ENCODE peak calls at places on chromosomes 2 and 18, in four cellular contexts. R is A549, D is H1, N is transverse colon. S is an unnamed sample.

GRCh38 chr2:74119324-74119723 is 28.4 kb downstream of the BOLA3 start:
- DNase-seq in D (no peak), N (no peak), R (peak; percentile 29), S (no peak)

GRCh38 chr18:3029215-3029972 is 16.4 kb upstream of the LPIN2 start:
- DNase-seq in N (peak; percentile 17), R (no peak), D (no peak), S (no peak)

GRCh38 chr2:96145028-96145939 is at the start of gene DUSP2:
- DNase-seq in D (peak; percentile 81), R (peak; percentile 18), N (peak; percentile 87), S (peak; percentile 83)

GRCh38 chr2:168603439-168603961 is 147.4 kb downstream of the CERS6 start:
- DNase-seq in D (no peak), R (no peak), N (no peak), S (no peak)

GRCh38 chr18:40692871-40693270 is 1262.2 kb upstream of the PIK3C3 start:
- DNase-seq in R (no peak), N (no peak), D (no peak), S (no peak)

GRCh38 chr2:24731923-24732322 is 61.3 kb downstream of the PTRHD1 start:
- DNase-seq in R (no peak), D (no peak), N (no peak), S (no peak)

GRCh38 chr2:235864746-235865535 is 303.2 kb downstream of the GBX2 start:
- DNase-seq in N (no peak), D (no peak), R (no peak), S (no peak)

GRCh38 chr18:21735452-21736015 is 5.1 kb upstream of the MIB1 start:
- DNase-seq in D (peak; percentile 66), R (no peak), N (peak; percentile 85), S (no peak)

GRCh38 chr18:2997846-2998599 is 14.9 kb downstream of the LPIN2 start:
- DNase-seq in N (no peak), D (no peak), R (no peak), S (no peak)

GRCh38 chr18:2425426-2426317 is 145.6 kb downstream of the METTL4 start:
- DNase-seq in D (no peak), N (no peak), R (no peak), S (no peak)

GRCh38 chr2:232236200-232236599 is 142.4 kb upstream of the ALPP start:
- DNase-seq in D (no peak), N (no peak), R (no peak), S (no peak)

GRCh38 chr2:80560298-80560697 is 255.7 kb upstream of the LRRTM1 start:
- DNase-seq in N (no peak), R (no peak), D (no peak), S (no peak)

GRCh38 chr2:120862254-120863172 is 126.8 kb downstream of the GLI2 start:
- DNase-seq in R (no peak), D (no peak), N (no peak), S (no peak)

GRCh38 chr18:74609535-74609934 is 11.9 kb downstream of the ZNF407 start:
- DNase-seq in D (no peak), R (no peak), N (no peak), S (no peak)

DNA sequence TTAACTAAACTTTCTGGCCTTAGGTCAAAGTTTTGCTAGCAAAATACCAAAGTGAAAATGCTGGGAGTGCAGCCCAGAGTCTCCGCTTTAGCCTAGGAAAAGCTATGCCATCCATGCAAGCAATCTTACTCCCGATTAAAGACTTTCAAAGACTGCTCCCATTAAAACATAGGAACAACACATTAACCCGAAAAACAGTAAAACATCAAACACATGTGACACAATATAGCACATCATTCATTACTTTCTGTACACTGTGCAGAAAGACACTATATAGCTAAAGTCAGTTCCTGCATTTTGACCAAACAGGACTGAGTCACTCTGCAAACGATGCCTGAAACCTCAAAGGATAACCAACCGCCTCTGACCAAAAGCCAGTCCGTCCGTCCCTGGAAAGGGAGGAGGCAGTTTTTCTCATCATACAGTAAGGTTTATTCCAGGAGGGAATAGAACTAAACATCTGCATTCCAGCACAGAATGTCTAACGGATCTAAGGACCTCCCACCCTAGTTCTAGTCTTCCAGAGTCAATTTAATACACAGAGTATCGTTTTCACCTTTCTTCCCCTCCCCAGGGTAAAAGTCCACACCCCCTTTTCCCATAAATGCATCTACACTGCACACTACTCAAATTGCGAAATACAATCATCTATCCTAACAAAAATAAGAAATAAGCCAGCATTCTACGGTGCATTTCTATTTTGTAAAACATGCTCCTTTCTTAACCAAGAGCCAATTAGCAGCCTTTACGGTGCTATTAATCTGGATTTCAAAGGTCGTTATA is 1.7 kb downstream of the ROCK2 start:
- DNase-seq in R (peak; percentile 56), N (peak; percentile 54), D (no peak), S (no peak)
- TF ChIP-seq EP300 in R (no peak), N (no peak), D (no peak), S (no peak)

GRCh38 chr2:186755066-186755465 is 61.2 kb downstream of the FAM171B start:
- DNase-seq in D (no peak), R (no peak), N (no peak), S (no peak)
- TF ChIP-seq EP300 in D (no peak), R (no peak), N (no peak), S (no peak)

GRCh38 chr2:64324746-64325410 is 129.1 kb upstream of the LGALSL start:
- DNase-seq in N (no peak), R (no peak), D (no peak), S (no peak)

GRCh38 chr2:64327129-64327509 is 126.8 kb upstream of the LGALSL start:
- DNase-seq in R (no peak), N (no peak), D (peak; percentile 43), S (no peak)

GRCh38 chr2:64325477-64325851 is 128.5 kb upstream of the LGALSL start:
- DNase-seq in R (no peak), D (no peak), N (no peak), S (no peak)

GRCh38 chr2:64326578-64327050 is 127.3 kb upstream of the LGALSL start:
- DNase-seq in R (no peak), N (no peak), D (peak; percentile 32), S (no peak)

DNA sequence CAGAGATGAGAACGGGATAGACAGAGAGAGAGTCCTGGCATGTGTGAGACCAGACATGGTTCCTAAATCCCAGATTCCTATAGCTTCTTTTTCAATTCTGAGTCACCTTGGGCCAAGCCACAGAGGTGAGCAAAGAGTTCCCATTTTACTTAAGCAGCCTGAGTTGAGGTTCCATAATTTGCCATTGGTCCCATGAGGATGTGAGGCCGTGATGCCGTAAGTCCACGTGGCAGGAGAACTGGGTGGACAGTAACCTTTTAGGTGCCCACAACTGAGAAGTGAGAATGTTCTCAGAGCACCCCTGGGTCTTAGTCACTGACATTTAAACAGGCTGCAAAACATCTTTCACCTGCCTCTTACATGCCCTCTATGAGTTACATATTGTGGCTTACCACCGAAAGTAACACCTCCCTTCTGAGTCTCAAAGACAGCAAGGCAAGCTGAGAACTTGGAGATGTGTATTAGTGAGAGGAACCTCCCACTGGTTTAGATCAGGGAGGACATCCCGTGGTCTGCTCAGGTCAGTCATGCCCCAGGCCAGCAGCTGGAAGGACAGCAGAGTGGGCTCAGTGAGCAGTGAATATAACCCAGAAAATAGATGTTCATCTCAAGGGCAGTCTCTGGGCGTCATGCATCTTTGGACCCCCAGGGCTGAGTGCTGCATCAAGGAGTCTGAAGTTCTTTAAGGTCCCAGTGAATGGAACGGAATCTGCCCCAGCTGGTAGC is 127.9 kb upstream of the LGALSL start:
- DNase-seq in N (peak; percentile 46), R (no peak), D (peak; percentile 34), S (no peak)
- TF ChIP-seq EP300 in N (no peak), R (no peak), D (no peak), S (no peak)

GRCh38 chr2:207847098-207847806 is 77.5 kb upstream of the FZD5 start:
- DNase-seq in N (no peak), R (no peak), D (no peak), S (no peak)

GRCh38 chr2:207848545-207848928 is 78.8 kb upstream of the FZD5 start:
- DNase-seq in D (no peak), N (no peak), R (no peak), S (no peak)

GRCh38 chr2:207847807-207848544 is 78.3 kb upstream of the FZD5 start:
- DNase-seq in D (no peak), N (peak; percentile 75), R (no peak), S (no peak)

GRCh38 chr2:207852791-207853190 is 83.1 kb upstream of the FZD5 start:
- DNase-seq in D (no peak), N (no peak), R (no peak), S (no peak)

GRCh38 chr2:207849443-207849842 is 79.7 kb upstream of the FZD5 start:
- DNase-seq in R (no peak), D (no peak), N (no peak), S (no peak)
- TF ChIP-seq EP300 in R (no peak), D (no peak), N (no peak), S (no peak)

S was measured in sigmoid colon.